ENCODE peak calls at places on chromosomes 4 and X, in six cellular contexts. One of them, this sample, is unnamed.

GRCh38 chr4:29970626-29971025 is 749.5 kb upstream of the PCDH7 start:
- DNase-seq in testis: peak; percentile 21
- DNase-seq in uterus: no peak
- DNase-seq in spleen: no peak
- DNase-seq in body of pancreas: no peak
- DNase-seq in Peyer's patch: no peak
- DNase-seq in this sample: no peak

GRCh38 chr4:53942712-53943111 is 121.7 kb downstream of the CHIC2 start:
- DNase-seq in testis: no peak
- DNase-seq in uterus: no peak
- DNase-seq in spleen: no peak
- DNase-seq in body of pancreas: no peak
- DNase-seq in Peyer's patch: no peak
- DNase-seq in this sample: no peak

GRCh38 chrX:133783273-133783672 is 202.1 kb downstream of the GPC3 start:
- DNase-seq in testis: no peak
- DNase-seq in uterus: no peak
- DNase-seq in spleen: no peak
- DNase-seq in body of pancreas: no peak
- DNase-seq in Peyer's patch: peak; percentile 48
- DNase-seq in this sample: no peak

GRCh38 chrX:44314259-44314734 is 29.2 kb downstream of the EFHC2 start:
- DNase-seq in testis: no peak
- DNase-seq in uterus: no peak
- DNase-seq in spleen: peak; percentile 79
- DNase-seq in body of pancreas: no peak
- DNase-seq in Peyer's patch: no peak
- DNase-seq in this sample: no peak

GRCh38 chrX:16186380-16187007 is 19.2 kb downstream of the MAGEB17 start:
- DNase-seq in testis: no peak
- DNase-seq in uterus: no peak
- DNase-seq in spleen: no peak
- DNase-seq in body of pancreas: no peak
- DNase-seq in Peyer's patch: no peak
- DNase-seq in this sample: no peak

GRCh38 chr4:26183017-26183416 is 137.8 kb upstream of the RBPJ start:
- DNase-seq in testis: no peak
- DNase-seq in uterus: no peak
- DNase-seq in spleen: no peak
- DNase-seq in body of pancreas: no peak
- DNase-seq in Peyer's patch: no peak
- DNase-seq in this sample: no peak

GRCh38 chr4:164481306-164482091 is 272.4 kb upstream of the SMIM31 start:
- DNase-seq in testis: no peak
- DNase-seq in uterus: no peak
- DNase-seq in spleen: no peak
- DNase-seq in body of pancreas: no peak
- DNase-seq in Peyer's patch: no peak
- DNase-seq in this sample: no peak

GRCh38 chr4:48546336-48546735 is 56.3 kb downstream of the ZAR1 start:
- DNase-seq in testis: peak; percentile 42
- DNase-seq in uterus: no peak
- DNase-seq in spleen: no peak
- DNase-seq in body of pancreas: no peak
- DNase-seq in Peyer's patch: no peak
- DNase-seq in this sample: no peak

GRCh38 chrX:11401966-11402365 is 108.8 kb downstream of the AMELX start:
- DNase-seq in testis: no peak
- DNase-seq in uterus: no peak
- DNase-seq in spleen: no peak
- DNase-seq in body of pancreas: no peak
- DNase-seq in Peyer's patch: no peak
- DNase-seq in this sample: no peak

GRCh38 chrX:140815868-140816267 is 106.3 kb downstream of the LINC00632 start:
- DNase-seq in testis: peak; percentile 15
- DNase-seq in uterus: no peak
- DNase-seq in spleen: no peak
- DNase-seq in body of pancreas: no peak
- DNase-seq in Peyer's patch: no peak
- DNase-seq in this sample: no peak

GRCh38 chr4:136136566-136136965 is 1395.7 kb downstream of the PCDH18 start:
- DNase-seq in testis: no peak
- DNase-seq in uterus: no peak
- DNase-seq in spleen: no peak
- DNase-seq in body of pancreas: no peak
- DNase-seq in Peyer's patch: no peak
- DNase-seq in this sample: no peak

GRCh38 chr4:164224871-164225270 is 529.1 kb upstream of the SMIM31 start:
- DNase-seq in testis: no peak
- DNase-seq in uterus: no peak
- DNase-seq in spleen: no peak
- DNase-seq in body of pancreas: no peak
- DNase-seq in Peyer's patch: no peak
- DNase-seq in this sample: no peak

GRCh38 chrX:1453390-1453783 is 678 bp upstream of the ASMTL start:
- DNase-seq in testis: no peak
- DNase-seq in uterus: no peak
- DNase-seq in spleen: peak; percentile 97
- DNase-seq in body of pancreas: no peak
- DNase-seq in Peyer's patch: no peak
- DNase-seq in this sample: no peak
- H3K4me3 ChIP-seq in testis: peak overlapping the region; percentile 58
- H3K4me3 ChIP-seq in uterus: peak overlapping the region; percentile 55
- H3K4me3 ChIP-seq in spleen: peak overlapping the region; percentile 98
- H3K4me3 ChIP-seq in body of pancreas: peak overlapping the region; percentile 38
- H3K4me3 ChIP-seq in Peyer's patch: peak overlapping the region; percentile 78
- H3K4me3 ChIP-seq in this sample: peak overlapping the region; percentile 86

DNA sequence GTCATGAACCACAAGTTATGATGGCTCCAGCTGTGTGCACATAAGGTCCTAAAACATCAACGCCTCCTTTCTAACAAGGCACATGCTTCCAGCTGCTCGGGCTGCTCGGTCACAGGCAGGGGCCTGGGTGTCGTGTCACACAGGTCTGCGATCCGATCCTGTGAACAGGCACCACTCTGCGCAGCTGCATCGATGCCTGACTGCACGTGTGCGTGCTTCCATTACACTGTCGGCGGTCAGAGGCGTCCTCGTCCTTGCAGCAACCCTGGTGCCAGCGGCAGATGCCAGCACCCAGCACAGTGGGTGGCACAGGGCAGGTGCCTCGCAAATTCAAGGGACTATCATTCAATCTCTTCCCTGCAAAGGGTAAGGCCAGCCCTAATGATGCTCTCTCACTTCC is 23.9 kb downstream of the ZFYVE28 start:
- DNase-seq in testis: no peak
- DNase-seq in uterus: no peak
- DNase-seq in spleen: no peak
- DNase-seq in body of pancreas: no peak
- DNase-seq in Peyer's patch: no peak
- DNase-seq in this sample: no peak
- H3K27ac ChIP-seq in testis: no peak overlapping the region
- H3K27ac ChIP-seq in uterus: no peak overlapping the region
- H3K27ac ChIP-seq in spleen: no peak overlapping the region
- H3K27ac ChIP-seq in body of pancreas: no peak overlapping the region
- H3K27ac ChIP-seq in Peyer's patch: no peak overlapping the region
- H3K27ac ChIP-seq in this sample: no peak overlapping the region

DNA sequence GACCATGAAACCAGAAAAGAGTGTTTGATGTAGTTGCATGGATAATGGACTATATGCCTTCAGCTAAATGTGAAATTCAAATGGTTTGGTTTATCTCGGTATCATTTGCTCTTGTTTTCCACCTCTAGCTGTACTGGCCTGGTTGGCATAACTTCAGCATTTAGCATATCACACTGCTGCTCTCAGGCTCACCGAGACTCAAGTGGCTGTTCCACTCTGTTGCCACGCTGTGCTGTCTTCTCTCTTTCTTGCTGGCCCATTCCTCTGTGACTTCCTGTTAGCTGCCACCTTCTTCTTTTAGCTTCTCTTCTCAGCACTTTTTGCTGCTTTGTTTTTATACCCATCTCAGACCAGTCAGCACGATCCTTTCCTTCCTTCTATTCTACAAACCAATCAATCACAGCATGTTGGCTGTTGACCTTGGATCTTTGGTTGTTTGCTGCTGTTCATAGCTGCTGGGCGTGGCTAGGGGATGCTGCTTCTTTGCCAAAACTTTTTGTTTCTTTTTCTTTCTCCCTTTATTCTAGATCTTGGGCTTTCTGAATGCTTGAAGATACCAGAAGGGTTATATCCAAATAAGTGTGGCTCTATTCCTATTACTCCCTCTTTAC is 24.0 kb downstream of the INTS6L start:
- DNase-seq in testis: peak; percentile 20
- DNase-seq in uterus: no peak
- DNase-seq in spleen: no peak
- DNase-seq in body of pancreas: no peak
- DNase-seq in Peyer's patch: no peak
- DNase-seq in this sample: no peak
- TF ChIP-seq POLR2A in testis: no peak
- TF ChIP-seq POLR2A in uterus: no peak
- TF ChIP-seq POLR2A in spleen: no peak
- TF ChIP-seq POLR2A in body of pancreas: no peak
- TF ChIP-seq POLR2A in Peyer's patch: no peak
- TF ChIP-seq POLR2A in this sample: no peak

GRCh38 chrX:72393836-72394517 is 88.3 kb upstream of the CITED1 start:
- DNase-seq in testis: no peak
- DNase-seq in uterus: no peak
- DNase-seq in spleen: no peak
- DNase-seq in body of pancreas: no peak
- DNase-seq in Peyer's patch: no peak
- DNase-seq in this sample: no peak
- H3K4me3 ChIP-seq in testis: no peak overlapping the region
- H3K4me3 ChIP-seq in uterus: no peak overlapping the region
- H3K4me3 ChIP-seq in spleen: no peak overlapping the region
- H3K4me3 ChIP-seq in body of pancreas: no peak overlapping the region
- H3K4me3 ChIP-seq in Peyer's patch: no peak overlapping the region
- H3K4me3 ChIP-seq in this sample: no peak overlapping the region

GRCh38 chr4:77872723-77873435 is 10.2 kb downstream of the MRPL1 start:
- DNase-seq in testis: no peak
- DNase-seq in uterus: no peak
- DNase-seq in spleen: no peak
- DNase-seq in body of pancreas: no peak
- DNase-seq in Peyer's patch: no peak
- DNase-seq in this sample: no peak
- H3K27ac ChIP-seq in testis: no peak overlapping the region
- H3K27ac ChIP-seq in uterus: no peak overlapping the region
- H3K27ac ChIP-seq in spleen: no peak overlapping the region
- H3K27ac ChIP-seq in body of pancreas: no peak overlapping the region
- H3K27ac ChIP-seq in Peyer's patch: no peak overlapping the region
- H3K27ac ChIP-seq in this sample: no peak overlapping the region

GRCh38 chr4:74659576-74660411 is 134.5 kb downstream of the BTC start:
- DNase-seq in testis: no peak
- DNase-seq in uterus: no peak
- DNase-seq in spleen: no peak
- DNase-seq in body of pancreas: no peak
- DNase-seq in Peyer's patch: peak; percentile 55
- DNase-seq in this sample: no peak

GRCh38 chr4:74658114-74658513 is 136.2 kb downstream of the BTC start:
- DNase-seq in testis: no peak
- DNase-seq in uterus: no peak
- DNase-seq in spleen: no peak
- DNase-seq in body of pancreas: no peak
- DNase-seq in Peyer's patch: no peak
- DNase-seq in this sample: no peak

GRCh38 chr4:74654230-74654681 is 140.1 kb downstream of the BTC start:
- DNase-seq in testis: no peak
- DNase-seq in uterus: no peak
- DNase-seq in spleen: no peak
- DNase-seq in body of pancreas: no peak
- DNase-seq in Peyer's patch: peak; percentile 53
- DNase-seq in this sample: no peak

GRCh38 chr4:74653331-74654229 is 140.7 kb downstream of the BTC start:
- DNase-seq in testis: no peak
- DNase-seq in uterus: no peak
- DNase-seq in spleen: no peak
- DNase-seq in body of pancreas: no peak
- DNase-seq in Peyer's patch: no peak
- DNase-seq in this sample: no peak

GRCh38 chr4:74656596-74656995 is 137.7 kb downstream of the BTC start:
- DNase-seq in testis: no peak
- DNase-seq in uterus: no peak
- DNase-seq in spleen: no peak
- DNase-seq in body of pancreas: no peak
- DNase-seq in Peyer's patch: no peak
- DNase-seq in this sample: no peak
- TF ChIP-seq POLR2A in testis: no peak
- TF ChIP-seq POLR2A in uterus: no peak
- TF ChIP-seq POLR2A in spleen: no peak
- TF ChIP-seq POLR2A in body of pancreas: no peak
- TF ChIP-seq POLR2A in Peyer's patch: no peak
- TF ChIP-seq POLR2A in this sample: no peak

GRCh38 chrX:155071694-155072215 is 447 bp downstream of the BRCC3 start:
- DNase-seq in testis: no peak
- DNase-seq in uterus: no peak
- DNase-seq in spleen: peak; percentile 88
- DNase-seq in body of pancreas: no peak
- DNase-seq in Peyer's patch: peak; percentile 58
- DNase-seq in this sample: peak; percentile 68
- H3K4me3 ChIP-seq in testis: peak overlapping the region; percentile 43
- H3K4me3 ChIP-seq in uterus: peak overlapping the region; percentile 47
- H3K4me3 ChIP-seq in spleen: peak overlapping the region; percentile 81
- H3K4me3 ChIP-seq in body of pancreas: peak overlapping the region; percentile 26
- H3K4me3 ChIP-seq in Peyer's patch: peak overlapping the region; percentile 77
- H3K4me3 ChIP-seq in this sample: peak overlapping the region; percentile 59

GRCh38 chr4:177016541-177017141 is 223.9 kb upstream of the VEGFC start:
- DNase-seq in testis: no peak
- DNase-seq in uterus: no peak
- DNase-seq in spleen: no peak
- DNase-seq in body of pancreas: no peak
- DNase-seq in Peyer's patch: no peak
- DNase-seq in this sample: no peak
- H3K27ac ChIP-seq in testis: no peak overlapping the region
- H3K27ac ChIP-seq in uterus: no peak overlapping the region
- H3K27ac ChIP-seq in spleen: no peak overlapping the region
- H3K27ac ChIP-seq in body of pancreas: no peak overlapping the region
- H3K27ac ChIP-seq in Peyer's patch: no peak overlapping the region
- H3K27ac ChIP-seq in this sample: no peak overlapping the region

GRCh38 chr4:159227984-159228383 is 125.1 kb downstream of the RAPGEF2 start:
- DNase-seq in testis: peak; percentile 70
- DNase-seq in uterus: peak; percentile 44
- DNase-seq in spleen: peak; percentile 76
- DNase-seq in body of pancreas: peak; percentile 79
- DNase-seq in Peyer's patch: peak; percentile 80
- DNase-seq in this sample: peak; percentile 81
- TF ChIP-seq POLR2A in testis: no peak
- TF ChIP-seq POLR2A in uterus: no peak
- TF ChIP-seq POLR2A in spleen: no peak
- TF ChIP-seq POLR2A in body of pancreas: peak; percentile 52
- TF ChIP-seq POLR2A in Peyer's patch: no peak
- TF ChIP-seq POLR2A in this sample: no peak